ENCODE peak calls at places on chromosomes 6 and 20, in seven cellular contexts. One of them, this sample, is unnamed.
A peak's percentile ranks its signal among the peaks of the same experiment; 100 is the strongest.

GRCh38 chr6:18390476-18390875 is 3.3 kb downstream of the RNF144B start:
- DNase-seq in stomach: no peak
- DNase-seq in CD4-positive, CD25-positive, alpha-beta regulatory T cell: no peak
- DNase-seq in effector memory CD4-positive, alpha-beta T cell: no peak
- DNase-seq in mammary epithelial cell: peak; percentile 65
- DNase-seq in pancreas: no peak
- DNase-seq in right lobe of liver: no peak
- DNase-seq in this sample: no peak

GRCh38 chr6:37077459-37078296 is 72.2 kb downstream of the FGD2 start:
- DNase-seq in stomach: peak; percentile 42
- DNase-seq in CD4-positive, CD25-positive, alpha-beta regulatory T cell: no peak
- DNase-seq in effector memory CD4-positive, alpha-beta T cell: no peak
- DNase-seq in mammary epithelial cell: peak; percentile 54
- DNase-seq in pancreas: peak; percentile 23
- DNase-seq in right lobe of liver: no peak
- DNase-seq in this sample: no peak

GRCh38 chr20:47146703-47147102 is 209.8 kb downstream of the ZMYND8 start:
- DNase-seq in stomach: no peak
- DNase-seq in CD4-positive, CD25-positive, alpha-beta regulatory T cell: no peak
- DNase-seq in effector memory CD4-positive, alpha-beta T cell: no peak
- DNase-seq in mammary epithelial cell: peak; percentile 64
- DNase-seq in pancreas: no peak
- DNase-seq in right lobe of liver: no peak
- DNase-seq in this sample: no peak

GRCh38 chr6:137417411-137417810 is 76.8 kb downstream of the OLIG3 start:
- DNase-seq in stomach: no peak
- DNase-seq in CD4-positive, CD25-positive, alpha-beta regulatory T cell: no peak
- DNase-seq in effector memory CD4-positive, alpha-beta T cell: no peak
- DNase-seq in mammary epithelial cell: peak; percentile 14
- DNase-seq in pancreas: no peak
- DNase-seq in right lobe of liver: no peak
- DNase-seq in this sample: no peak

GRCh38 chr20:56400001-56400640 is 7.7 kb downstream of the CSTF1 start:
- DNase-seq in stomach: peak; percentile 44
- DNase-seq in CD4-positive, CD25-positive, alpha-beta regulatory T cell: peak; percentile 69
- DNase-seq in effector memory CD4-positive, alpha-beta T cell: no peak
- DNase-seq in mammary epithelial cell: peak; percentile 34
- DNase-seq in pancreas: peak; percentile 46
- DNase-seq in right lobe of liver: no peak
- DNase-seq in this sample: peak; percentile 57

GRCh38 chr6:56292505-56293181 is 45.3 kb upstream of the COL21A1 start:
- DNase-seq in stomach: no peak
- DNase-seq in CD4-positive, CD25-positive, alpha-beta regulatory T cell: no peak
- DNase-seq in effector memory CD4-positive, alpha-beta T cell: no peak
- DNase-seq in mammary epithelial cell: peak; percentile 41
- DNase-seq in pancreas: peak; percentile 23
- DNase-seq in right lobe of liver: no peak
- DNase-seq in this sample: no peak

GRCh38 chr6:42141603-42142117 is 760 bp downstream of the C6orf132 start:
- DNase-seq in stomach: peak; percentile 46
- DNase-seq in CD4-positive, CD25-positive, alpha-beta regulatory T cell: no peak
- DNase-seq in effector memory CD4-positive, alpha-beta T cell: no peak
- DNase-seq in mammary epithelial cell: peak; percentile 37
- DNase-seq in pancreas: peak; percentile 50
- DNase-seq in right lobe of liver: no peak
- DNase-seq in this sample: no peak

GRCh38 chr6:55632953-55633352 is 54.0 kb upstream of the HMGCLL1 start:
- DNase-seq in stomach: no peak
- DNase-seq in CD4-positive, CD25-positive, alpha-beta regulatory T cell: no peak
- DNase-seq in effector memory CD4-positive, alpha-beta T cell: no peak
- DNase-seq in mammary epithelial cell: peak; percentile 62
- DNase-seq in pancreas: no peak
- DNase-seq in right lobe of liver: no peak
- DNase-seq in this sample: no peak

GRCh38 chr20:10667560-10668167 is 6.1 kb downstream of the JAG1 start:
- DNase-seq in stomach: no peak
- DNase-seq in CD4-positive, CD25-positive, alpha-beta regulatory T cell: no peak
- DNase-seq in effector memory CD4-positive, alpha-beta T cell: no peak
- DNase-seq in mammary epithelial cell: peak; percentile 76
- DNase-seq in pancreas: no peak
- DNase-seq in right lobe of liver: no peak
- DNase-seq in this sample: no peak

GRCh38 chr6:25485820-25486559 is 166.0 kb upstream of the SCGN start:
- DNase-seq in stomach: peak; percentile 37
- DNase-seq in CD4-positive, CD25-positive, alpha-beta regulatory T cell: no peak
- DNase-seq in effector memory CD4-positive, alpha-beta T cell: no peak
- DNase-seq in mammary epithelial cell: no peak
- DNase-seq in pancreas: peak; percentile 17
- DNase-seq in right lobe of liver: no peak
- DNase-seq in this sample: no peak

GRCh38 chr6:108166664-108167448 is 1.0 kb downstream of the NR2E1 start:
- DNase-seq in stomach: no peak
- DNase-seq in CD4-positive, CD25-positive, alpha-beta regulatory T cell: no peak
- DNase-seq in effector memory CD4-positive, alpha-beta T cell: no peak
- DNase-seq in mammary epithelial cell: no peak
- DNase-seq in pancreas: no peak
- DNase-seq in right lobe of liver: no peak
- DNase-seq in this sample: no peak

GRCh38 chr6:71556141-71556540 is 267.5 kb downstream of the OGFRL1 start:
- DNase-seq in stomach: no peak
- DNase-seq in CD4-positive, CD25-positive, alpha-beta regulatory T cell: no peak
- DNase-seq in effector memory CD4-positive, alpha-beta T cell: no peak
- DNase-seq in mammary epithelial cell: no peak
- DNase-seq in pancreas: no peak
- DNase-seq in right lobe of liver: no peak
- DNase-seq in this sample: no peak

GRCh38 chr20:9068232-9068781 is 580 bp upstream of the PLCB4 start:
- DNase-seq in stomach: peak; percentile 70
- DNase-seq in CD4-positive, CD25-positive, alpha-beta regulatory T cell: no peak
- DNase-seq in effector memory CD4-positive, alpha-beta T cell: no peak
- DNase-seq in mammary epithelial cell: no peak
- DNase-seq in pancreas: no peak
- DNase-seq in right lobe of liver: no peak
- DNase-seq in this sample: no peak

GRCh38 chr6:33622456-33623431 is 1.6 kb downstream of the ITPR3 start:
- DNase-seq in stomach: peak; percentile 63
- DNase-seq in CD4-positive, CD25-positive, alpha-beta regulatory T cell: no peak
- DNase-seq in effector memory CD4-positive, alpha-beta T cell: no peak
- DNase-seq in mammary epithelial cell: peak; percentile 76
- DNase-seq in pancreas: no peak
- DNase-seq in right lobe of liver: no peak
- DNase-seq in this sample: no peak

GRCh38 chr6:2158596-2159271 is 86.7 kb downstream of the GMDS start:
- DNase-seq in stomach: no peak
- DNase-seq in CD4-positive, CD25-positive, alpha-beta regulatory T cell: no peak
- DNase-seq in effector memory CD4-positive, alpha-beta T cell: no peak
- DNase-seq in mammary epithelial cell: no peak
- DNase-seq in pancreas: no peak
- DNase-seq in right lobe of liver: no peak
- DNase-seq in this sample: no peak

GRCh38 chr20:4435210-4435609 is 286.5 kb upstream of the PRND start:
- DNase-seq in stomach: no peak
- DNase-seq in CD4-positive, CD25-positive, alpha-beta regulatory T cell: no peak
- DNase-seq in effector memory CD4-positive, alpha-beta T cell: no peak
- DNase-seq in mammary epithelial cell: no peak
- DNase-seq in pancreas: no peak
- DNase-seq in right lobe of liver: no peak
- DNase-seq in this sample: no peak

GRCh38 chr6:39062014-39062740 is 13.6 kb downstream of the GLP1R start:
- DNase-seq in stomach: no peak
- DNase-seq in CD4-positive, CD25-positive, alpha-beta regulatory T cell: no peak
- DNase-seq in effector memory CD4-positive, alpha-beta T cell: no peak
- DNase-seq in mammary epithelial cell: no peak
- DNase-seq in pancreas: no peak
- DNase-seq in right lobe of liver: no peak
- DNase-seq in this sample: no peak

GRCh38 chr20:3307078-3307477 is 68.1 kb upstream of the SLC4A11 start:
- DNase-seq in stomach: no peak
- DNase-seq in CD4-positive, CD25-positive, alpha-beta regulatory T cell: no peak
- DNase-seq in effector memory CD4-positive, alpha-beta T cell: no peak
- DNase-seq in mammary epithelial cell: no peak
- DNase-seq in pancreas: no peak
- DNase-seq in right lobe of liver: no peak
- DNase-seq in this sample: no peak

GRCh38 chr6:133637874-133638273 is 251.0 kb upstream of the TCF21 start:
- DNase-seq in stomach: no peak
- DNase-seq in CD4-positive, CD25-positive, alpha-beta regulatory T cell: no peak
- DNase-seq in effector memory CD4-positive, alpha-beta T cell: no peak
- DNase-seq in mammary epithelial cell: no peak
- DNase-seq in pancreas: no peak
- DNase-seq in right lobe of liver: no peak
- DNase-seq in this sample: no peak

GRCh38 chr20:34954905-34955231 is 738 bp downstream of the GSS start:
- DNase-seq in stomach: peak; percentile 28
- DNase-seq in CD4-positive, CD25-positive, alpha-beta regulatory T cell: peak; percentile 1
- DNase-seq in effector memory CD4-positive, alpha-beta T cell: no peak
- DNase-seq in mammary epithelial cell: no peak
- DNase-seq in pancreas: no peak
- DNase-seq in right lobe of liver: peak; percentile 70
- DNase-seq in this sample: no peak

GRCh38 chr20:34952676-34953075 is 2.9 kb downstream of the GSS start:
- DNase-seq in stomach: no peak
- DNase-seq in CD4-positive, CD25-positive, alpha-beta regulatory T cell: no peak
- DNase-seq in effector memory CD4-positive, alpha-beta T cell: no peak
- DNase-seq in mammary epithelial cell: no peak
- DNase-seq in pancreas: no peak
- DNase-seq in right lobe of liver: no peak
- DNase-seq in this sample: no peak

GRCh38 chr20:34956041-34956458 is 382 bp downstream of the MYH7B start:
- DNase-seq in stomach: no peak
- DNase-seq in CD4-positive, CD25-positive, alpha-beta regulatory T cell: no peak
- DNase-seq in effector memory CD4-positive, alpha-beta T cell: no peak
- DNase-seq in mammary epithelial cell: no peak
- DNase-seq in pancreas: no peak
- DNase-seq in right lobe of liver: no peak
- DNase-seq in this sample: no peak

GRCh38 chr20:34955232-34956040 is at the start of the genes GSS and MYH7B:
- DNase-seq in stomach: peak; percentile 100
- DNase-seq in CD4-positive, CD25-positive, alpha-beta regulatory T cell: peak; percentile 94
- DNase-seq in effector memory CD4-positive, alpha-beta T cell: peak; percentile 93
- DNase-seq in mammary epithelial cell: peak; percentile 95
- DNase-seq in pancreas: peak; percentile 99
- DNase-seq in right lobe of liver: peak; percentile 99
- DNase-seq in this sample: peak; percentile 96

DNA sequence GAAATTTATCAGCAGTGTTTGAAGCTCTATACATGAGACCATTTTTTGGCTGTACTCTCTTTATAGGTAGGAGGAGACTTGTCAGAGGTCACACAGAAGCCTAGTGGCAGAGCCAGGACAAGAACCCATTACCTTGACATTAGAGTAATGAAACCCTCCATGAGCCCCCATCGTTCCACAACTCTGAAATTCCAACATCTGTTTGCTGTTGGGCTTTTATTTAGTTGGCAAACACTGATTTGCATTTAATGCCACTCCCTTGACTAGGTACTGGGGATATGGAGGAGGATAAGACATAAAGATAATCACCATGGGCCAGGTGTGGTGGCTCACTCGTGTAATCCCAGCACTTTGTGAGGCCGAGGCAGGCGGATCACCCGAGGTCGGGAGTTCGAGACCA is 1.6 kb downstream of the GSS start:
- DNase-seq in stomach: no peak
- DNase-seq in CD4-positive, CD25-positive, alpha-beta regulatory T cell: no peak
- DNase-seq in effector memory CD4-positive, alpha-beta T cell: no peak
- DNase-seq in mammary epithelial cell: no peak
- DNase-seq in pancreas: no peak
- DNase-seq in right lobe of liver: no peak
- DNase-seq in this sample: no peak
- H3K4me1 ChIP-seq in stomach: peaks cover 9% of the 10 kb centered on the region
- H3K4me1 ChIP-seq in CD4-positive, CD25-positive, alpha-beta regulatory T cell: peaks cover 15% of the 10 kb centered on the region
- H3K4me1 ChIP-seq in effector memory CD4-positive, alpha-beta T cell: peaks cover 9% of the 10 kb centered on the region
- H3K4me1 ChIP-seq in mammary epithelial cell: peaks cover 6% of the 10 kb centered on the region
- H3K4me1 ChIP-seq in pancreas: no peaks in the 10 kb centered on the region
- H3K4me1 ChIP-seq in right lobe of liver: no peaks in the 10 kb centered on the region
- H3K4me1 ChIP-seq in this sample: peaks cover 13% of the 10 kb centered on the region

GRCh38 chr20:49283176-49283702 is 5.4 kb upstream of the ZNFX1 start:
- DNase-seq in stomach: no peak
- DNase-seq in CD4-positive, CD25-positive, alpha-beta regulatory T cell: no peak
- DNase-seq in effector memory CD4-positive, alpha-beta T cell: no peak
- DNase-seq in mammary epithelial cell: no peak
- DNase-seq in pancreas: no peak
- DNase-seq in right lobe of liver: no peak
- DNase-seq in this sample: no peak
- H3K9me3 ChIP-seq in stomach: peaks cover 79% of the 10 kb centered on the region
- H3K9me3 ChIP-seq in CD4-positive, CD25-positive, alpha-beta regulatory T cell: peaks cover 87% of the 10 kb centered on the region
- H3K9me3 ChIP-seq in effector memory CD4-positive, alpha-beta T cell: peaks cover 65% of the 10 kb centered on the region
- H3K9me3 ChIP-seq in mammary epithelial cell: no peaks in the 10 kb centered on the region
- H3K9me3 ChIP-seq in pancreas: no peaks in the 10 kb centered on the region
- H3K9me3 ChIP-seq in right lobe of liver: peaks cover 15% of the 10 kb centered on the region
- H3K9me3 ChIP-seq in this sample: peaks cover 75% of the 10 kb centered on the region

DNA sequence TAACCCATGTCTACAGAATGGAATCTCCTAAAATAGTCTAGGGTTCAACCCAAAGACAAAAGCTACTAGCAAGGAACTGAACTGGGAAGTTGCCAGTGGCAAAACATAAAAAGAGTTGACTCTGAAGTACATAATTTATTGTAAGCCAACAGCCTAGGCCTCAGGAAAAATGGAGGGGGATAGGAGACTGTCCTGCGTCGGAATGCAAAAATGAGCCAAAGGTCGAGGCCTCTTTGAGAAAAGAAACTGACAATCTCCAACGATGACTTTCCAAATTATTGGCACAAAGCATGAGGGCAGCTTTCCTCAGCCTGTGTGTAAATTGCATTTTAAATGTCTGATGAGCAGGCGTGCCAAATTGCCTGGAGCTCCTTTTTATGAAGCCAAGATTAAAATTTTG is 2.1 kb downstream of the COL12A1 start:
- DNase-seq in stomach: no peak
- DNase-seq in CD4-positive, CD25-positive, alpha-beta regulatory T cell: no peak
- DNase-seq in effector memory CD4-positive, alpha-beta T cell: no peak
- DNase-seq in mammary epithelial cell: no peak
- DNase-seq in pancreas: no peak
- DNase-seq in right lobe of liver: no peak
- DNase-seq in this sample: no peak
- H3K4me1 ChIP-seq in stomach: peaks cover 40% of the 10 kb centered on the region
- H3K4me1 ChIP-seq in CD4-positive, CD25-positive, alpha-beta regulatory T cell: peaks cover 43% of the 10 kb centered on the region
- H3K4me1 ChIP-seq in effector memory CD4-positive, alpha-beta T cell: peaks cover 41% of the 10 kb centered on the region
- H3K4me1 ChIP-seq in mammary epithelial cell: peaks cover 27% of the 10 kb centered on the region
- H3K4me1 ChIP-seq in pancreas: no peaks in the 10 kb centered on the region
- H3K4me1 ChIP-seq in right lobe of liver: no peaks in the 10 kb centered on the region
- H3K4me1 ChIP-seq in this sample: peaks cover 43% of the 10 kb centered on the region

DNA sequence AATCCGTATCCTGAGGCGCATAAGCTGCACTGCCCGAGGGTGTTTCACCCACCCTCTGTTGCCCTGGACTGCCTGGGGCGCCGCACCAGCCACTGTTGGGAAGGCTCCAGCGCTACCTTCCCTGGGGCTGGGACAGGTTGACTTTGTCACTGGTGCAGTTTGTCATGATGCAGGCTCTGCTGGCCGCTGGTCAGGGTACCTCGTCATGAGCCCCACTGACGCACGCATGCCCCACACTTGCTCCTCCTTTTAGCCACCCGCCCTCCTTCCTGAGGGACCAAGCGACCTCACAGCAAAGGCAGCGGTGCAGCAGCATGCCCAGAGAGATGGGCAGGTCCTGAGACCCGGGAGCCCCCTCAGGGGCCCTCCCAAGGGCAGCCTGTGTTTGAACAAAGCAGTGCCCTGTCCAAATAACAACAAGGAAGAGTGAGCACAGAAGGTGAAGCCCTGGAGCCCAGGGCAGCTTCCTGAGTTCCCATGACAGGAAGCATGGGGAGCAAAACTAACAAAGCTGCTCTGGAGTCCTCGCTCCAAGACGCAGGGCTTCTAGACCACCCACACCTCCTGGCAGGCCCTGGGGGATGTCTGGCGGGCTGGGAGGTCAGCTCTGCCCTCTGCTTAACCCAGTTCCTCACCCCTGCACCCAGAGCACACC is 50.1 kb upstream of the SMOC2 start:
- DNase-seq in stomach: peak; percentile 61
- DNase-seq in CD4-positive, CD25-positive, alpha-beta regulatory T cell: no peak
- DNase-seq in effector memory CD4-positive, alpha-beta T cell: no peak
- DNase-seq in mammary epithelial cell: no peak
- DNase-seq in pancreas: no peak
- DNase-seq in right lobe of liver: no peak
- DNase-seq in this sample: no peak
- H3K9me3 ChIP-seq in stomach: no peaks in the 10 kb centered on the region
- H3K9me3 ChIP-seq in CD4-positive, CD25-positive, alpha-beta regulatory T cell: no peaks in the 10 kb centered on the region
- H3K9me3 ChIP-seq in effector memory CD4-positive, alpha-beta T cell: no peaks in the 10 kb centered on the region
- H3K9me3 ChIP-seq in mammary epithelial cell: peaks cover 24% of the 10 kb centered on the region
- H3K9me3 ChIP-seq in pancreas: no peaks in the 10 kb centered on the region
- H3K9me3 ChIP-seq in right lobe of liver: no peaks in the 10 kb centered on the region
- H3K9me3 ChIP-seq in this sample: no peaks in the 10 kb centered on the region